ENCODE peak calls at places on chromosomes 3 and 15, in nine cellular contexts. P is activated effector memory CD4-positive, alpha-beta T cell treated with Interleukin-2 at 50 U/mL for 16 hours; X is germinal center; I is NCI-H1092 treated with DMSO at 0.1 percent for 48 hours; R is colonic mucosa; Y is dorsolateral prefrontal cortex; N is Ammon's horn; T is ureter; A is amniotic stem cell. B is an unnamed sample.

GRCh38 chr3:64440498-64440897 is 215.2 kb upstream of the PRICKLE2 start:
- DNase-seq in R (peak), Y (no peak), A (no peak), P (no peak), I (no peak), X (no peak), T (no peak), N (no peak), B (peak)

GRCh38 chr3:99721633-99722007 is 83.2 kb downstream of the COL8A1 start:
- DNase-seq in T (no peak), X (no peak), I (no peak), A (no peak), P (no peak), Y (no peak), N (no peak), R (no peak), B (peak)

GRCh38 chr15:50993598-50993997 is 85.1 kb downstream of the AP4E1 start:
- DNase-seq in Y (no peak), A (no peak), T (no peak), P (no peak), I (no peak), R (no peak), N (no peak), X (no peak), B (peak)

GRCh38 chr3:169041677-169042171 is 621.8 kb downstream of the MECOM start:
- DNase-seq in N (no peak), R (no peak), Y (no peak), P (no peak), T (no peak), I (peak), X (no peak), A (peak), B (peak)

GRCh38 chr3:151919446-151919845 is 46.0 kb downstream of the SUCNR1 start:
- DNase-seq in A (no peak), R (no peak), X (no peak), N (no peak), P (no peak), I (no peak), T (no peak), Y (no peak), B (no peak)

GRCh38 chr3:6994081-6994668 is 133.3 kb downstream of the GRM7 start:
- DNase-seq in T (no peak), I (no peak), R (no peak), A (no peak), X (no peak), Y (no peak), P (no peak), N (no peak), B (peak)

GRCh38 chr15:99014803-99015676 is 7.4 kb upstream of the PGPEP1L start:
- DNase-seq in R (peak), X (peak), N (no peak), I (peak), Y (no peak), T (peak), A (peak), P (no peak), B (peak)

GRCh38 chr3:169623971-169624370 is 39.5 kb downstream of the MECOM start:
- DNase-seq in I (peak), R (no peak), N (no peak), X (no peak), A (no peak), Y (no peak), T (no peak), P (no peak), B (no peak)

GRCh38 chr3:30097022-30097650 is 509.3 kb upstream of the TGFBR2 start:
- DNase-seq in R (no peak), Y (no peak), T (no peak), A (no peak), P (no peak), X (no peak), N (no peak), I (no peak), B (no peak)

GRCh38 chr3:117660941-117661635 is 951.5 kb downstream of the TUSC7 start:
- DNase-seq in X (no peak), A (no peak), T (no peak), Y (no peak), N (no peak), P (no peak), R (no peak), I (no peak), B (peak)

B was measured in kidney tubule cell.